ENCODE peak calls at places on chromosomes 1 and 21, in seven cellular contexts. B, N, E, Q, I, U and S are unnamed samples.

GRCh38 chr1:30371179-30371788 is 352.1 kb downstream of the MATN1 start:
- DNase-seq in B (no peak), N (no peak), E (no peak), Q (no peak), I (no peak), U (no peak), S (no peak)

GRCh38 chr1:169312084-169312954 is 55.3 kb downstream of the NME7 start:
- DNase-seq in B (no peak), N (no peak), E (no peak), Q (peak), I (no peak), U (peak), S (no peak)

GRCh38 chr21:34072145-34073031 is 990 bp upstream of the MRPS6 start:
- DNase-seq in B (no peak), N (no peak), E (no peak), Q (peak), I (peak), U (no peak), S (no peak)

GRCh38 chr1:185409763-185410528 is 92.9 kb upstream of the IVNS1ABP start:
- DNase-seq in B (no peak), N (no peak), E (no peak), Q (no peak), I (no peak), U (no peak), S (no peak)

GRCh38 chr1:235275836-235276235 is 52.1 kb downstream of the ARID4B start:
- DNase-seq in B (no peak), N (no peak), E (no peak), Q (no peak), I (no peak), U (no peak), S (no peak)

GRCh38 chr1:212727386-212728181 is 27.9 kb upstream of the BATF3 start:
- DNase-seq in B (no peak), N (no peak), E (no peak), Q (peak), I (no peak), U (no peak), S (no peak)

GRCh38 chr1:221810406-221810805 is 68.5 kb upstream of the DUSP10 start:
- DNase-seq in B (no peak), N (no peak), E (no peak), Q (no peak), I (no peak), U (peak), S (no peak)

GRCh38 chr1:197955486-197956394 is 38.6 kb downstream of the LHX9 start:
- DNase-seq in B (no peak), N (no peak), E (no peak), Q (no peak), I (no peak), U (no peak), S (no peak)

GRCh38 chr1:150578278-150579109 is 916 bp downstream of the MCL1 start:
- DNase-seq in B (peak), N (no peak), E (peak), Q (peak), I (peak), U (no peak), S (peak)

GRCh38 chr1:167563579-167564246 is 10.2 kb upstream of the CREG1 start:
- DNase-seq in B (peak), N (no peak), E (no peak), Q (no peak), I (no peak), U (no peak), S (no peak)

GRCh38 chr1:232853994-232854532 is 48.8 kb downstream of the MAP10 start:
- DNase-seq in B (no peak), N (no peak), E (peak), Q (no peak), I (no peak), U (no peak), S (no peak)

GRCh38 chr1:30664103-30664755 is 59.2 kb downstream of the MATN1 start:
- DNase-seq in B (no peak), N (no peak), E (peak), Q (no peak), I (no peak), U (no peak), S (no peak)

GRCh38 chr1:101373570-101373969 is 136.8 kb downstream of the S1PR1 start:
- DNase-seq in B (no peak), N (no peak), E (no peak), Q (no peak), I (no peak), U (no peak), S (no peak)

GRCh38 chr1:89799495-89799894 is 21.3 kb upstream of the LRRC8D start:
- DNase-seq in B (no peak), N (no peak), E (no peak), Q (no peak), I (no peak), U (no peak), S (no peak)

GRCh38 chr1:43227138-43227836 is 42.5 kb upstream of the TMEM125 start:
- DNase-seq in B (peak), N (peak), E (peak), Q (peak), I (peak), U (no peak), S (peak)

GRCh38 chr1:76835203-76835602 is 32.1 kb upstream of the ST6GALNAC5 start:
- DNase-seq in B (no peak), N (no peak), E (no peak), Q (no peak), I (no peak), U (no peak), S (no peak)

GRCh38 chr1:8423702-8424538 is 106.0 kb downstream of the SLC45A1 start:
- DNase-seq in B (peak), N (peak), E (no peak), Q (peak), I (no peak), U (no peak), S (peak)

GRCh38 chr1:27331922-27332321 is 9.9 kb upstream of the SYTL1 start:
- DNase-seq in B (no peak), N (no peak), E (no peak), Q (no peak), I (no peak), U (no peak), S (no peak)

GRCh38 chr1:197184190-197184589 is 37.7 kb upstream of the ASPM start:
- DNase-seq in B (no peak), N (no peak), E (no peak), Q (no peak), I (no peak), U (no peak), S (no peak)

GRCh38 chr1:116988908-116989307 is 12.7 kb upstream of the CD101 start:
- DNase-seq in B (no peak), N (no peak), E (peak), Q (no peak), I (no peak), U (no peak), S (no peak)

GRCh38 chr1:44646711-44647110 is 27.6 kb downstream of the TMEM53 start:
- DNase-seq in B (no peak), N (no peak), E (no peak), Q (no peak), I (no peak), U (no peak), S (no peak)

GRCh38 chr1:87327362-87328120 is 1.1 kb upstream of the LMO4 start:
- DNase-seq in B (no peak), N (no peak), E (no peak), Q (no peak), I (no peak), U (no peak), S (no peak)

GRCh38 chr1:245292571-245292970 is 137.8 kb downstream of the KIF26B start:
- DNase-seq in B (no peak), N (no peak), E (no peak), Q (no peak), I (no peak), U (no peak), S (no peak)

GRCh38 chr1:27410709-27411108 is 18.3 kb downstream of the GPR3 start:
- DNase-seq in B (no peak), N (no peak), E (no peak), Q (no peak), I (no peak), U (no peak), S (no peak)

GRCh38 chr1:36108314-36108713 is 16.7 kb downstream of the COL8A2 start:
- DNase-seq in B (no peak), N (no peak), E (no peak), Q (no peak), I (no peak), U (no peak), S (no peak)

GRCh38 chr1:84620720-84621313 is 46.6 kb upstream of the CTBS start:
- DNase-seq in B (peak), N (peak), E (peak), Q (peak), I (peak), U (no peak), S (peak)

GRCh38 chr1:80542231-80542630 is 1258.5 kb upstream of the ADGRL2 start:
- DNase-seq in B (no peak), N (no peak), E (no peak), Q (no peak), I (no peak), U (no peak), S (no peak)

GRCh38 chr1:168589136-168589535 is 12.7 kb downstream of the XCL1 start:
- DNase-seq in B (no peak), N (no peak), E (no peak), Q (no peak), I (no peak), U (no peak), S (no peak)

GRCh38 chr1:38274974-38275373 is 228.4 kb upstream of the POU3F1 start:
- DNase-seq in B (no peak), N (no peak), E (no peak), Q (no peak), I (no peak), U (no peak), S (no peak)

GRCh38 chr1:228003461-228004330 is 3.1 kb upstream of the WNT3A start:
- DNase-seq in B (no peak), N (no peak), E (no peak), Q (no peak), I (peak), U (no peak), S (no peak)

GRCh38 chr1:202571719-202572339 is 138.4 kb downstream of the SYT2 start:
- DNase-seq in B (peak), N (peak), E (peak), Q (no peak), I (no peak), U (no peak), S (no peak)

GRCh38 chr1:206563367-206563953 is 48.8 kb downstream of the EIF2D start:
- DNase-seq in B (no peak), N (no peak), E (no peak), Q (no peak), I (no peak), U (no peak), S (no peak)

GRCh38 chr1:94014087-94014486 is 104.9 kb upstream of the GCLM start:
- DNase-seq in B (no peak), N (no peak), E (no peak), Q (no peak), I (no peak), U (no peak), S (no peak)

GRCh38 chr21:45982758-45983731 is 1.5 kb downstream of the COL6A1 start:
- DNase-seq in B (no peak), N (peak), E (no peak), Q (no peak), I (no peak), U (no peak), S (no peak)

GRCh38 chr1:163275222-163275621 is 46.5 kb upstream of the NUF2 start:
- DNase-seq in B (no peak), N (no peak), E (no peak), Q (no peak), I (no peak), U (no peak), S (no peak)

GRCh38 chr1:229183583-229183982 is 87.3 kb upstream of the RAB4A start:
- DNase-seq in B (no peak), N (no peak), E (no peak), Q (no peak), I (no peak), U (no peak), S (no peak)

GRCh38 chr1:203168991-203169390 is 6.6 kb downstream of the MYBPH start:
- DNase-seq in B (no peak), N (no peak), E (no peak), Q (no peak), I (no peak), U (no peak), S (no peak)

GRCh38 chr1:244662604-244663003 is 9.7 kb downstream of the DESI2 start:
- DNase-seq in B (no peak), N (no peak), E (no peak), Q (no peak), I (no peak), U (no peak), S (no peak)